ENCODE peak calls at places on chromosomes 2 and 18, in eight cellular contexts. One of them, this sample, is unnamed.

GRCh38 chr2:102101844-102102635 is 40.5 kb upstream of the IL1R1 start:
- DNase-seq in hepatocyte: no peak
- DNase-seq in heart right ventricle: no peak
- DNase-seq in lower lobe of right lung: no peak
- DNase-seq in GM23248: no peak
- DNase-seq in psoas muscle: no peak
- DNase-seq in naive thymus-derived CD4-positive, alpha-beta T cell: no peak
- DNase-seq in uterus: no peak
- DNase-seq in this sample: no peak

GRCh38 chr2:213274143-213274542 is 10.1 kb upstream of the SPAG16 start:
- DNase-seq in hepatocyte: no peak
- DNase-seq in heart right ventricle: no peak
- DNase-seq in lower lobe of right lung: no peak
- DNase-seq in GM23248: no peak
- DNase-seq in psoas muscle: no peak
- DNase-seq in naive thymus-derived CD4-positive, alpha-beta T cell: no peak
- DNase-seq in uterus: no peak
- DNase-seq in this sample: no peak

GRCh38 chr2:144535300-144535699 is 15.4 kb upstream of the ZEB2 start:
- DNase-seq in hepatocyte: no peak
- DNase-seq in heart right ventricle: no peak
- DNase-seq in lower lobe of right lung: no peak
- DNase-seq in GM23248: no peak
- DNase-seq in psoas muscle: no peak
- DNase-seq in naive thymus-derived CD4-positive, alpha-beta T cell: no peak
- DNase-seq in uterus: no peak
- DNase-seq in this sample: no peak

GRCh38 chr2:28454016-28454930 is 41.6 kb upstream of the PLB1 start:
- DNase-seq in hepatocyte: peak
- DNase-seq in heart right ventricle: no peak
- DNase-seq in lower lobe of right lung: no peak
- DNase-seq in GM23248: peak
- DNase-seq in psoas muscle: no peak
- DNase-seq in naive thymus-derived CD4-positive, alpha-beta T cell: no peak
- DNase-seq in uterus: no peak
- DNase-seq in this sample: no peak

GRCh38 chr2:109694190-109694589 is 80.0 kb downstream of the SOWAHC start:
- DNase-seq in hepatocyte: no peak
- DNase-seq in heart right ventricle: no peak
- DNase-seq in lower lobe of right lung: no peak
- DNase-seq in GM23248: peak
- DNase-seq in psoas muscle: no peak
- DNase-seq in naive thymus-derived CD4-positive, alpha-beta T cell: no peak
- DNase-seq in uterus: no peak
- DNase-seq in this sample: no peak

GRCh38 chr2:197571622-197572271 is 55.9 kb downstream of the MOB4 start:
- DNase-seq in hepatocyte: no peak
- DNase-seq in heart right ventricle: no peak
- DNase-seq in lower lobe of right lung: no peak
- DNase-seq in GM23248: peak
- DNase-seq in psoas muscle: peak
- DNase-seq in naive thymus-derived CD4-positive, alpha-beta T cell: no peak
- DNase-seq in uterus: no peak
- DNase-seq in this sample: no peak

GRCh38 chr2:236661762-236662110 is 92.1 kb downstream of the ACKR3 start:
- DNase-seq in hepatocyte: no peak
- DNase-seq in heart right ventricle: no peak
- DNase-seq in lower lobe of right lung: no peak
- DNase-seq in GM23248: peak
- DNase-seq in psoas muscle: no peak
- DNase-seq in naive thymus-derived CD4-positive, alpha-beta T cell: no peak
- DNase-seq in uterus: no peak
- DNase-seq in this sample: no peak

GRCh38 chr18:47736376-47737140 is 193.9 kb downstream of the SMAD2 start:
- DNase-seq in hepatocyte: no peak
- DNase-seq in heart right ventricle: no peak
- DNase-seq in lower lobe of right lung: no peak
- DNase-seq in GM23248: no peak
- DNase-seq in psoas muscle: no peak
- DNase-seq in naive thymus-derived CD4-positive, alpha-beta T cell: no peak
- DNase-seq in uterus: no peak
- DNase-seq in this sample: no peak

GRCh38 chr2:18381451-18381850 is 179.0 kb downstream of the RDH14 start:
- DNase-seq in hepatocyte: no peak
- DNase-seq in heart right ventricle: no peak
- DNase-seq in lower lobe of right lung: no peak
- DNase-seq in GM23248: no peak
- DNase-seq in psoas muscle: no peak
- DNase-seq in naive thymus-derived CD4-positive, alpha-beta T cell: no peak
- DNase-seq in uterus: no peak
- DNase-seq in this sample: no peak

GRCh38 chr18:49901862-49902340 is 88.6 kb upstream of the ACAA2 start:
- DNase-seq in hepatocyte: no peak
- DNase-seq in heart right ventricle: no peak
- DNase-seq in lower lobe of right lung: no peak
- DNase-seq in GM23248: no peak
- DNase-seq in psoas muscle: no peak
- DNase-seq in naive thymus-derived CD4-positive, alpha-beta T cell: no peak
- DNase-seq in uterus: no peak
- DNase-seq in this sample: no peak

GRCh38 chr2:239938651-239939486 is 86.3 kb downstream of the NDUFA10 start:
- DNase-seq in hepatocyte: no peak
- DNase-seq in heart right ventricle: no peak
- DNase-seq in lower lobe of right lung: peak
- DNase-seq in GM23248: no peak
- DNase-seq in psoas muscle: peak
- DNase-seq in naive thymus-derived CD4-positive, alpha-beta T cell: no peak
- DNase-seq in uterus: peak
- DNase-seq in this sample: peak

GRCh38 chr2:220188031-220188430 is 560.6 kb downstream of the SLC4A3 start:
- DNase-seq in hepatocyte: peak
- DNase-seq in heart right ventricle: no peak
- DNase-seq in lower lobe of right lung: no peak
- DNase-seq in GM23248: peak
- DNase-seq in psoas muscle: no peak
- DNase-seq in naive thymus-derived CD4-positive, alpha-beta T cell: no peak
- DNase-seq in uterus: no peak
- DNase-seq in this sample: no peak

GRCh38 chr2:186771850-186772463 is 77.0 kb downstream of the ZSWIM2 start:
- DNase-seq in hepatocyte: no peak
- DNase-seq in heart right ventricle: no peak
- DNase-seq in lower lobe of right lung: no peak
- DNase-seq in GM23248: no peak
- DNase-seq in psoas muscle: no peak
- DNase-seq in naive thymus-derived CD4-positive, alpha-beta T cell: no peak
- DNase-seq in uterus: no peak
- DNase-seq in this sample: no peak

GRCh38 chr2:159285433-159285832 is 1.1 kb downstream of the WDSUB1 start:
- DNase-seq in hepatocyte: no peak
- DNase-seq in heart right ventricle: no peak
- DNase-seq in lower lobe of right lung: peak
- DNase-seq in GM23248: no peak
- DNase-seq in psoas muscle: no peak
- DNase-seq in naive thymus-derived CD4-positive, alpha-beta T cell: no peak
- DNase-seq in uterus: no peak
- DNase-seq in this sample: no peak

GRCh38 chr2:84278386-84278785 is 180.7 kb downstream of the SUCLG1 start:
- DNase-seq in hepatocyte: no peak
- DNase-seq in heart right ventricle: no peak
- DNase-seq in lower lobe of right lung: no peak
- DNase-seq in GM23248: no peak
- DNase-seq in psoas muscle: no peak
- DNase-seq in naive thymus-derived CD4-positive, alpha-beta T cell: no peak
- DNase-seq in uterus: no peak
- DNase-seq in this sample: no peak

GRCh38 chr2:236397681-236398080 is 133.5 kb upstream of the ASB18 start:
- DNase-seq in hepatocyte: no peak
- DNase-seq in heart right ventricle: no peak
- DNase-seq in lower lobe of right lung: no peak
- DNase-seq in GM23248: no peak
- DNase-seq in psoas muscle: no peak
- DNase-seq in naive thymus-derived CD4-positive, alpha-beta T cell: no peak
- DNase-seq in uterus: no peak
- DNase-seq in this sample: no peak

GRCh38 chr2:142867161-142867560 is 10.3 kb upstream of the KYNU start:
- DNase-seq in hepatocyte: no peak
- DNase-seq in heart right ventricle: no peak
- DNase-seq in lower lobe of right lung: no peak
- DNase-seq in GM23248: peak
- DNase-seq in psoas muscle: no peak
- DNase-seq in naive thymus-derived CD4-positive, alpha-beta T cell: no peak
- DNase-seq in uterus: no peak
- DNase-seq in this sample: no peak

GRCh38 chr2:219441451-219442205 is 7.0 kb downstream of the SPEG start:
- DNase-seq in hepatocyte: peak
- DNase-seq in heart right ventricle: no peak
- DNase-seq in lower lobe of right lung: no peak
- DNase-seq in GM23248: peak
- DNase-seq in psoas muscle: peak
- DNase-seq in naive thymus-derived CD4-positive, alpha-beta T cell: peak
- DNase-seq in uterus: peak
- DNase-seq in this sample: peak

GRCh38 chr18:28167835-28168349 is 9.0 kb downstream of the CDH2 start:
- DNase-seq in hepatocyte: no peak
- DNase-seq in heart right ventricle: no peak
- DNase-seq in lower lobe of right lung: no peak
- DNase-seq in GM23248: no peak
- DNase-seq in psoas muscle: no peak
- DNase-seq in naive thymus-derived CD4-positive, alpha-beta T cell: no peak
- DNase-seq in uterus: no peak
- DNase-seq in this sample: no peak

GRCh38 chr2:127455566-127456493 is 37.6 kb downstream of the PROC start:
- DNase-seq in hepatocyte: peak
- DNase-seq in heart right ventricle: no peak
- DNase-seq in lower lobe of right lung: no peak
- DNase-seq in GM23248: no peak
- DNase-seq in psoas muscle: no peak
- DNase-seq in naive thymus-derived CD4-positive, alpha-beta T cell: no peak
- DNase-seq in uterus: no peak
- DNase-seq in this sample: no peak

GRCh38 chr2:127451981-127452380 is 33.8 kb downstream of the PROC start:
- DNase-seq in hepatocyte: no peak
- DNase-seq in heart right ventricle: no peak
- DNase-seq in lower lobe of right lung: no peak
- DNase-seq in GM23248: no peak
- DNase-seq in psoas muscle: no peak
- DNase-seq in naive thymus-derived CD4-positive, alpha-beta T cell: no peak
- DNase-seq in uterus: no peak
- DNase-seq in this sample: no peak

GRCh38 chr2:127454595-127455565 is 36.7 kb downstream of the PROC start:
- DNase-seq in hepatocyte: peak
- DNase-seq in heart right ventricle: no peak
- DNase-seq in lower lobe of right lung: no peak
- DNase-seq in GM23248: no peak
- DNase-seq in psoas muscle: no peak
- DNase-seq in naive thymus-derived CD4-positive, alpha-beta T cell: no peak
- DNase-seq in uterus: no peak
- DNase-seq in this sample: no peak

GRCh38 chr2:127453013-127453391 is 34.8 kb downstream of the PROC start:
- DNase-seq in hepatocyte: no peak
- DNase-seq in heart right ventricle: no peak
- DNase-seq in lower lobe of right lung: no peak
- DNase-seq in GM23248: no peak
- DNase-seq in psoas muscle: no peak
- DNase-seq in naive thymus-derived CD4-positive, alpha-beta T cell: no peak
- DNase-seq in uterus: no peak
- DNase-seq in this sample: no peak

DNA sequence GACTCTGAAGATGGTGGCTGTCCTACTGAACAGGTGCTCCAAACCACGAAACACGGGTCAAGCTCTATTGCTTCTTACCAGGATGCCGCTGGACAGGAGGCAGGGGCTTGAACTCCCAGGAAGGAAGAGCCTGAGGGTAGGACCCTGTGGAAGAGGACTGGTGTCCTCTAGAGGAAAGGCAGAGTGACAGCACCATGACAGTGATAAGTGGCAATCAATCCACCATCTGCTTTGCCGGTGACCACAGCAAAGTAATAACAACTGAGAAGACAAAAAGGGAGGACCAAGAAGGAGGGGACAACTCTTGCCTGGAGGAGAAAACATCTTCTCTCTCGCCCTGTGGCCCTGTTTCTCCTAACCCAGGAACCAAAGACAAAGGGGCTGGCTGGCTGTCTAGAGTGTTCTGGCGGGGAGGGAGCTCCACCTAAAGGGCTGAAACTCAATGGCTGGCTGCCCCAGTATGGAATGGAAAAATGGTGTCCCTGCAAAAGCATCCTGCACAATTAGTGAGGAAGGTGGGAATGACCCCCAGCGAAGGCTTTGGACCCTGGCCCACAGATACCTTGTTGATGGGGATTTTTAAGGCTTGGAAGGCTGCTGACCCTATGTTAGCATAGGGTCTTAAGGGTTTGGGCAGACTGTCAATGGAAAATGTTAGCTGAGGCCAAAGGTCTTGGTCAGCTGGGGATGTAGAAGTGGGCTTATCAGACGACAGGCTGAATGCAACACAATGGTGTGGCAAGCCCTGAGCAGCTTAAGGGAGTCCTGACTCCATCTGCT is 35.4 kb downstream of the PROC start:
- DNase-seq in hepatocyte: no peak
- DNase-seq in heart right ventricle: no peak
- DNase-seq in lower lobe of right lung: no peak
- DNase-seq in GM23248: no peak
- DNase-seq in psoas muscle: no peak
- DNase-seq in naive thymus-derived CD4-positive, alpha-beta T cell: no peak
- DNase-seq in uterus: no peak
- DNase-seq in this sample: no peak
- H3K4me3 ChIP-seq in hepatocyte: no peak
- H3K4me3 ChIP-seq in heart right ventricle: no peak
- H3K4me3 ChIP-seq in lower lobe of right lung: no peak
- H3K4me3 ChIP-seq in GM23248: no peak
- H3K4me3 ChIP-seq in psoas muscle: no peak
- H3K4me3 ChIP-seq in naive thymus-derived CD4-positive, alpha-beta T cell: no peak
- H3K4me3 ChIP-seq in uterus: no peak
- H3K4me3 ChIP-seq in this sample: no peak

GRCh38 chr2:29613067-29613466 is 308.3 kb downstream of the ALK start:
- DNase-seq in hepatocyte: no peak
- DNase-seq in heart right ventricle: no peak
- DNase-seq in lower lobe of right lung: no peak
- DNase-seq in GM23248: no peak
- DNase-seq in psoas muscle: no peak
- DNase-seq in naive thymus-derived CD4-positive, alpha-beta T cell: no peak
- DNase-seq in uterus: no peak
- DNase-seq in this sample: no peak
- H3K27ac ChIP-seq in hepatocyte: no peak
- H3K27ac ChIP-seq in heart right ventricle: no peak
- H3K27ac ChIP-seq in lower lobe of right lung: no peak
- H3K27ac ChIP-seq in GM23248: no peak
- H3K27ac ChIP-seq in psoas muscle: no peak
- H3K27ac ChIP-seq in naive thymus-derived CD4-positive, alpha-beta T cell: no peak
- H3K27ac ChIP-seq in uterus: no peak
- H3K27ac ChIP-seq in this sample: no peak

GRCh38 chr2:27087823-27088410 is 1.3 kb downstream of the KHK start:
- DNase-seq in hepatocyte: no peak
- DNase-seq in heart right ventricle: no peak
- DNase-seq in lower lobe of right lung: no peak
- DNase-seq in GM23248: no peak
- DNase-seq in psoas muscle: peak
- DNase-seq in naive thymus-derived CD4-positive, alpha-beta T cell: no peak
- DNase-seq in uterus: no peak
- DNase-seq in this sample: no peak
- H3K4me3 ChIP-seq in hepatocyte: no peak
- H3K4me3 ChIP-seq in heart right ventricle: no peak
- H3K4me3 ChIP-seq in lower lobe of right lung: no peak
- H3K4me3 ChIP-seq in GM23248: no peak
- H3K4me3 ChIP-seq in psoas muscle: no peak
- H3K4me3 ChIP-seq in naive thymus-derived CD4-positive, alpha-beta T cell: no peak
- H3K4me3 ChIP-seq in uterus: no peak
- H3K4me3 ChIP-seq in this sample: no peak

GRCh38 chr2:64988420-64989125 is 626 bp upstream of the SLC1A4 start:
- DNase-seq in hepatocyte: peak
- DNase-seq in heart right ventricle: peak
- DNase-seq in lower lobe of right lung: peak
- DNase-seq in GM23248: peak
- DNase-seq in psoas muscle: peak
- DNase-seq in naive thymus-derived CD4-positive, alpha-beta T cell: peak
- DNase-seq in uterus: peak
- DNase-seq in this sample: peak
- H3K27ac ChIP-seq in hepatocyte: peak
- H3K27ac ChIP-seq in heart right ventricle: peak
- H3K27ac ChIP-seq in lower lobe of right lung: peak
- H3K27ac ChIP-seq in GM23248: peak
- H3K27ac ChIP-seq in psoas muscle: peak
- H3K27ac ChIP-seq in naive thymus-derived CD4-positive, alpha-beta T cell: no peak
- H3K27ac ChIP-seq in uterus: peak
- H3K27ac ChIP-seq in this sample: peak